ENCODE peak calls at places on chromosomes 16 and 17, in eight cellular contexts. U is GM23338, O is PC-3, D is PC-9, Q is neural progenitor cell, P is HCT116, S is MM.1S, W is DND-41. J is an unnamed sample.

GRCh38 chr17:8117367-8117979 is 841 bp downstream of the ALOXE3 start:
- DNase-seq in U (no peak), O (no peak), D (no peak), Q (no peak), P (no peak), S (no peak), W (no peak), J (no peak)

GRCh38 chr17:7633093-7633492 is 3.2 kb downstream of the SHBG start:
- DNase-seq in U (peak; percentile 51), O (no peak), D (no peak), Q (no peak), P (no peak), S (no peak), W (no peak), J (no peak)

GRCh38 chr16:72380283-72380682 is 208.3 kb upstream of the PMFBP1 start:
- DNase-seq in U (peak; percentile 8), O (no peak), D (no peak), Q (peak; percentile 14), P (no peak), S (no peak), W (no peak), J (no peak)

GRCh38 chr17:19270951-19271611 is 33.9 kb downstream of the EPN2 start:
- DNase-seq in U (no peak), O (no peak), D (no peak), Q (no peak), P (no peak), S (no peak), W (no peak), J (no peak)

GRCh38 chr16:2432286-2432685 is 3.0 kb downstream of the CCNF start:
- DNase-seq in U (no peak), O (no peak), D (no peak), Q (peak; percentile 1), P (no peak), S (no peak), W (no peak), J (no peak)

GRCh38 chr16:19704321-19705130 is 13.5 kb downstream of the KNOP1 start:
- DNase-seq in U (no peak), O (peak; percentile 16), D (no peak), Q (no peak), P (no peak), S (no peak), W (no peak), J (peak; percentile 79)

GRCh38 chr16:75593825-75594820 is 27.9 kb downstream of the GABARAPL2 start:
- DNase-seq in U (peak; percentile 86), O (peak; percentile 84), D (no peak), Q (no peak), P (no peak), S (no peak), W (peak; percentile 55), J (peak; percentile 9)

GRCh38 chr16:59540621-59541020 is 806.5 kb upstream of the GOT2 start:
- DNase-seq in U (no peak), O (peak; percentile 10), D (no peak), Q (no peak), P (no peak), S (no peak), W (no peak), J (peak; percentile 88)

GRCh38 chr16:69837380-69837779 is 75.2 kb downstream of the WWP2 start:
- DNase-seq in U (no peak), O (no peak), D (no peak), Q (no peak), P (no peak), S (no peak), W (no peak), J (no peak)

GRCh38 chr17:27491713-27492190 is 35.5 kb downstream of the KSR1 start:
- DNase-seq in U (no peak), O (no peak), D (no peak), Q (peak; percentile 72), P (no peak), S (no peak), W (no peak), J (no peak)

GRCh38 chr16:3362931-3363330 is 7.2 kb downstream of the OR2C1 start:
- DNase-seq in U (no peak), O (no peak), D (no peak), Q (no peak), P (no peak), S (no peak), W (no peak), J (no peak)

GRCh38 chr16:89686520-89687091 is at the start of gene CDK10:
- DNase-seq in U (peak; percentile 96), O (peak; percentile 90), D (peak; percentile 77), Q (peak; percentile 96), P (peak; percentile 84), S (peak; percentile 74), W (peak; percentile 92), J (peak; percentile 83)

GRCh38 chr17:31788956-31789355 is 70.1 kb downstream of the COPRS start:
- DNase-seq in U (no peak), O (no peak), D (no peak), Q (no peak), P (no peak), S (no peak), W (no peak), J (peak; percentile 55)

GRCh38 chr17:81233811-81234505 is 4.9 kb downstream of the TEPSIN start:
- DNase-seq in U (no peak), O (no peak), D (no peak), Q (no peak), P (no peak), S (no peak), W (no peak), J (no peak)

GRCh38 chr17:42290577-42290976 is 2.3 kb downstream of the STAT5A start:
- DNase-seq in U (no peak), O (no peak), D (no peak), Q (no peak), P (no peak), S (no peak), W (no peak), J (no peak)

GRCh38 chr17:42288078-42288984 is at the start of gene STAT5A:
- DNase-seq in U (peak; percentile 86), O (no peak), D (peak; percentile 51), Q (peak; percentile 82), P (no peak), S (peak; percentile 63), W (peak; percentile 72), J (peak; percentile 82)

GRCh38 chr17:42287305-42288077 is 807 bp upstream of the STAT5A start:
- DNase-seq in U (peak; percentile 26), O (no peak), D (no peak), Q (no peak), P (no peak), S (no peak), W (no peak), J (peak; percentile 45)

GRCh38 chr17:42289863-42290165 is 1.5 kb downstream of the STAT5A start:
- DNase-seq in U (no peak), O (no peak), D (no peak), Q (no peak), P (no peak), S (no peak), W (no peak), J (no peak)

DNA sequence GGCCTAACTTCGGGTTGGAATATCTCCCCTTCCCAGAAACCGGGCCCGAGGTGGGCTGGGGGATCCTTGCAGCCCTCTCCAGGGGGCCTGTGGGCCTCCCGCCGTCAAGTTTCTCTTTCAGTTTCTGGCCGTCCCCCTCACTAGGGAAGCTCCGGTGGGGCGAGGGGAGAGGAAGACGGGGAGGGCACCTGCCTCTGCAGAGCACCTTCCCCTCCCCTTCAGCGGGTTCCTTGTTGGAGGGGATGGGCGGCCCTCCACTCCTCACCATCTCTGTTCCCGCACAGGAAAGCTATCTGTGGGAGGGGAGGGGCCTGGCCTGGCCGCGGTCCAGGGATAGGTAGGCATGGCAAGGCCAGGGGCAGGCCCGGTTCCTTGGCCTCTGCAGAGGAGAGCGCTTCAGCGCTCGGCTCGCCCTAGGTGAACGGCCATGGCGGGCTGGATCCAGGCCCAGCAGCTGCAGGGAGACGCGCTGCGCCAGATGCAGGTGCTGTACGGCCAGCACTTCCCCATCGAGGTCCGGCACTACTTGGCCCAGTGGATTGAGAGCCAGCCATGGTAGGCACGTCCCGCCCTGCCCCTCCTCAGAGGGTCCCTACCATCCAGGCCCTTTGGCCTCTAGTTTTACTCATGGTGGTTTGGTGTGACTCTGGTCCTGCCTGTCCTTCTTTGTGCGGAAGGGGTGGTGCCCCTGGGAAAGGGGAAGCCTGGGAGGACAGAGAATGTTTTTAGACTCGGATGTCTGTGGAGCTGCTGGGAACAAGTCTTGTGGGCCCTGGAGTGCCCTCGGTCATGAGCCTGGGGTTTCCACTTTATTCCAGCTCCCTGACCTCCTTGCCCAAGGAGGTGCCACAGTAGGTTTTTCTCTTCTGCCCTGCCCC is 926 bp downstream of the STAT5A start:
- DNase-seq in U (peak; percentile 62), O (no peak), D (no peak), Q (no peak), P (no peak), S (no peak), W (peak; percentile 41), J (no peak)
- H2AFZ ChIP-seq in U (peak overlapping the region; percentile 91), O (no peak overlapping the region), D (no peak overlapping the region), Q (peak overlapping the region; percentile 92), P (no peak overlapping the region), S (peak overlapping the region; percentile 63), W (peak overlapping the region; percentile 73), J (no peak overlapping the region)

GRCh38 chr16:86508028-86508946 is 2.0 kb upstream of the FOXF1 start:
- DNase-seq in U (peak; percentile 70), O (no peak), D (no peak), Q (peak; percentile 63), P (no peak), S (no peak), W (no peak), J (peak; percentile 53)
- TF ChIP-seq EZH2 in U (peak; percentile 85), O (no peak), D (no peak), Q (peak; percentile 99), P (no peak), S (no peak), W (no peak), J (no peak)

DNA sequence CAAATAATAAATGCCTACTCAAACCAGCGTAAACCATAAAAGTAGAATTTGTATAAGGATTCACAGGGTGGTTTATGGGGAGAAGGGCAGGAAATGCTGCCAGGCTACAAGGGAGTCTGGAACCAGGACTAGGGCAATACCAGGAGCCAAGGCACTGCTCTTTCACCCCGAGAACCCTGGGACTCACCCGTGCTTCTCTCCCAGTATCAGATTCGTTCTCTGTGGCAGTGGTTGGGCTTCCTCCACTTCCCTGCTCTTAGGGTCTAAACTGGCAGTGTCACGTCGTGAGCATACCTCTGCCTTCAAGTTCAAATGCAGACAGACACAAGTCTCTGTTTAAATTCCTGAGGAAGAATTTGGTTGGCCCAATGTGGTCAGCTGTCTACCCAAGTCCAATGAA is 49.3 kb downstream of the PRKCA start:
- DNase-seq in U (no peak), O (no peak), D (no peak), Q (no peak), P (no peak), S (no peak), W (no peak), J (no peak)
- H3K27ac ChIP-seq in U (no peak overlapping the region), O (no peak overlapping the region), D (no peak overlapping the region), Q (no peak overlapping the region), P (no peak overlapping the region), S (no peak overlapping the region), W (peak overlapping the region; percentile 33), J (no peak overlapping the region)

DNA sequence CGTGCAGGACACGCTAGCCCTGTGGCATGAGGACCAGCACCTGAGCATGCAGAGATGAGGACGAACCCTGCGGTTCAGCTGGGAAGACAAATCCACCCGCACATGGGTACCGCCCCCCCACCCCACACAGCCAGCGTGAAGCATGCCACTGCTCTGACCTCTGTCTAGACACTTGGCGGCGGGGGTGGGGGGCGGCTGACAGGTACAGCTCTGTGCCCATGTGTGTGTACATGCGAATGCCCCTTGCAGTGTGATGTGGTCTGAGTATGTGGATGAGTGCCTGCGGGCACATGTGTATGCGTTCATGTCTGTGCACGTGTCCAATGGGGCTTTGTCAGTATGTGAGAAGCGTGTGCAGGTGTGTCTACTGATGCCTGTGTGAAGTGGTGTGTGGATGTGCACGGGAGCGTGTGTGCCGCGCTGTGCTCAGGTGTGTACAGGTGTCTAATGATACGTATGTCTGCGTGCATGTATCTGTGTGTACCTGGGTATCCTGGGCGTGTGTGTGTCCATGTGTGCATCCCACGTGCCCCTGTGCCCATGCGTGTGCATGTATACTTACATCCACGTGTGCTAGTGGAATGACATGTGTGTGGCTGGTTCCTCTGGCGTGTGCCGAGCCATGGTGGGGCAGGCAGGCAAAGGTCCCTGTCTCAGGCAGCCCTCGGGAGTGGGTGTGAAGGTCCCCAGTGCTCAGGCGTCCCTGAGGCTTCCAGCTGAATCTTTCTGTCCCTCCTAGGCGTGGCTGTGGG is 650 bp upstream of the RAP1GAP2 start:
- DNase-seq in U (no peak), O (no peak), D (no peak), Q (no peak), P (no peak), S (no peak), W (no peak), J (no peak)
- H2AFZ ChIP-seq in U (no peak overlapping the region), O (no peak overlapping the region), D (no peak overlapping the region), Q (no peak overlapping the region), P (no peak overlapping the region), S (peak overlapping the region; percentile 77), W (peak overlapping the region; percentile 74), J (no peak overlapping the region)

J was measured in fibroblast of lung.